ENCODE peak calls at places on chromosomes 11 and 22, in six cellular contexts. One of them, this sample, is unnamed.
A peak's percentile ranks its signal among the peaks of the same experiment; 100 is the strongest.

GRCh38 chr11:117273550-117274289 is 17.4 kb upstream of the BACE1-AS start:
- DNase-seq in IMR-90: peak; percentile 92
- DNase-seq in H9: no peak
- DNase-seq in neuronal stem cell: no peak
- DNase-seq in H1: peak; percentile 17
- DNase-seq in mesenchymal stem cell: peak; percentile 92
- DNase-seq in this sample: no peak

GRCh38 chr22:31969789-31970489 is 25.6 kb downstream of the YWHAH start:
- DNase-seq in neuronal stem cell: peak; percentile 63
- DNase-seq in H9: peak; percentile 93
- DNase-seq in IMR-90: peak; percentile 66
- DNase-seq in mesenchymal stem cell: peak; percentile 59
- DNase-seq in H1: peak; percentile 74
- DNase-seq in this sample: peak; percentile 85

GRCh38 chr11:74141274-74141695 is 29.5 kb downstream of the C2CD3 start:
- DNase-seq in neuronal stem cell: no peak
- DNase-seq in IMR-90: no peak
- DNase-seq in mesenchymal stem cell: no peak
- DNase-seq in H9: no peak
- DNase-seq in H1: no peak
- DNase-seq in this sample: peak; percentile 87

GRCh38 chr11:94128746-94129504 is at the start of gene PANX1:
- DNase-seq in H9: peak; percentile 86
- DNase-seq in H1: no peak
- DNase-seq in neuronal stem cell: peak; percentile 86
- DNase-seq in mesenchymal stem cell: peak; percentile 91
- DNase-seq in IMR-90: peak; percentile 85
- DNase-seq in this sample: peak; percentile 91

GRCh38 chr11:15300282-15300681 is 185.6 kb downstream of the INSC start:
- DNase-seq in H1: no peak
- DNase-seq in IMR-90: no peak
- DNase-seq in neuronal stem cell: no peak
- DNase-seq in mesenchymal stem cell: no peak
- DNase-seq in H9: no peak
- DNase-seq in this sample: no peak

GRCh38 chr22:40009953-40010751 is 15.4 kb downstream of the FAM83F start:
- DNase-seq in mesenchymal stem cell: no peak
- DNase-seq in neuronal stem cell: no peak
- DNase-seq in H9: no peak
- DNase-seq in IMR-90: no peak
- DNase-seq in H1: no peak
- DNase-seq in this sample: no peak

GRCh38 chr22:35205141-35205775 is 52.0 kb upstream of the HMGXB4 start:
- DNase-seq in H9: no peak
- DNase-seq in mesenchymal stem cell: no peak
- DNase-seq in IMR-90: no peak
- DNase-seq in neuronal stem cell: peak; percentile 9
- DNase-seq in H1: no peak
- DNase-seq in this sample: no peak

GRCh38 chr11:102603091-102603490 is 22.0 kb downstream of the MMP20 start:
- DNase-seq in neuronal stem cell: no peak
- DNase-seq in H1: no peak
- DNase-seq in IMR-90: peak; percentile 73
- DNase-seq in H9: no peak
- DNase-seq in mesenchymal stem cell: peak; percentile 82
- DNase-seq in this sample: peak; percentile 84

GRCh38 chr22:24751518-24751917 is 23.0 kb downstream of the PIWIL3 start:
- DNase-seq in H9: no peak
- DNase-seq in neuronal stem cell: no peak
- DNase-seq in mesenchymal stem cell: no peak
- DNase-seq in IMR-90: no peak
- DNase-seq in H1: no peak
- DNase-seq in this sample: no peak

GRCh38 chr22:24753919-24754318 is 20.6 kb downstream of the PIWIL3 start:
- DNase-seq in IMR-90: no peak
- DNase-seq in mesenchymal stem cell: no peak
- DNase-seq in neuronal stem cell: no peak
- DNase-seq in H1: no peak
- DNase-seq in H9: no peak
- DNase-seq in this sample: no peak

GRCh38 chr22:24752091-24752623 is 22.4 kb downstream of the PIWIL3 start:
- DNase-seq in H9: peak; percentile 55
- DNase-seq in H1: no peak
- DNase-seq in neuronal stem cell: no peak
- DNase-seq in IMR-90: no peak
- DNase-seq in mesenchymal stem cell: no peak
- DNase-seq in this sample: no peak
- H3K14ac ChIP-seq in H9: no peak overlapping the region
- H3K14ac ChIP-seq in H1: no peak overlapping the region
- H3K14ac ChIP-seq in neuronal stem cell: no peak overlapping the region
- H3K14ac ChIP-seq in IMR-90: no peak overlapping the region
- H3K14ac ChIP-seq in mesenchymal stem cell: no peak overlapping the region
- H3K14ac ChIP-seq in this sample: no peak overlapping the region

GRCh38 chr11:71305451-71306125 is 53.2 kb upstream of the SHANK2 start:
- DNase-seq in IMR-90: no peak
- DNase-seq in H1: no peak
- DNase-seq in H9: peak; percentile 10
- DNase-seq in mesenchymal stem cell: peak; percentile 6
- DNase-seq in neuronal stem cell: no peak
- DNase-seq in this sample: peak; percentile 34

GRCh38 chr11:71309181-71309580 is 56.8 kb upstream of the SHANK2 start:
- DNase-seq in neuronal stem cell: no peak
- DNase-seq in H9: peak; percentile 12
- DNase-seq in IMR-90: no peak
- DNase-seq in H1: no peak
- DNase-seq in mesenchymal stem cell: no peak
- DNase-seq in this sample: no peak

GRCh38 chr11:71309611-71310010 is 57.2 kb upstream of the SHANK2 start:
- DNase-seq in H9: peak; percentile 12
- DNase-seq in H1: no peak
- DNase-seq in IMR-90: no peak
- DNase-seq in neuronal stem cell: no peak
- DNase-seq in mesenchymal stem cell: no peak
- DNase-seq in this sample: no peak

GRCh38 chr11:71310184-71310583 is 57.8 kb upstream of the SHANK2 start:
- DNase-seq in mesenchymal stem cell: no peak
- DNase-seq in neuronal stem cell: no peak
- DNase-seq in H1: no peak
- DNase-seq in IMR-90: no peak
- DNase-seq in H9: no peak
- DNase-seq in this sample: no peak

GRCh38 chr11:71307811-71308645 is 55.7 kb upstream of the SHANK2 start:
- DNase-seq in neuronal stem cell: no peak
- DNase-seq in H1: no peak
- DNase-seq in IMR-90: no peak
- DNase-seq in mesenchymal stem cell: no peak
- DNase-seq in H9: peak; percentile 19
- DNase-seq in this sample: no peak
- H3K14ac ChIP-seq in neuronal stem cell: no peak overlapping the region
- H3K14ac ChIP-seq in H1: no peak overlapping the region
- H3K14ac ChIP-seq in IMR-90: no peak overlapping the region
- H3K14ac ChIP-seq in mesenchymal stem cell: no peak overlapping the region
- H3K14ac ChIP-seq in H9: no peak overlapping the region
- H3K14ac ChIP-seq in this sample: no peak overlapping the region

GRCh38 chr11:69121021-69121420 is 34.7 kb upstream of the SMIM38 start:
- DNase-seq in H9: no peak
- DNase-seq in mesenchymal stem cell: no peak
- DNase-seq in neuronal stem cell: no peak
- DNase-seq in IMR-90: no peak
- DNase-seq in H1: no peak
- DNase-seq in this sample: no peak

GRCh38 chr11:69122337-69122641 is 33.4 kb upstream of the SMIM38 start:
- DNase-seq in H1: no peak
- DNase-seq in H9: no peak
- DNase-seq in IMR-90: no peak
- DNase-seq in neuronal stem cell: no peak
- DNase-seq in mesenchymal stem cell: no peak
- DNase-seq in this sample: no peak

GRCh38 chr11:69123593-69124545 is 31.9 kb upstream of the SMIM38 start:
- DNase-seq in mesenchymal stem cell: no peak
- DNase-seq in neuronal stem cell: no peak
- DNase-seq in H9: no peak
- DNase-seq in IMR-90: no peak
- DNase-seq in H1: no peak
- DNase-seq in this sample: no peak

GRCh38 chr11:69121621-69122336 is 34.0 kb upstream of the SMIM38 start:
- DNase-seq in neuronal stem cell: no peak
- DNase-seq in IMR-90: no peak
- DNase-seq in H1: no peak
- DNase-seq in H9: no peak
- DNase-seq in mesenchymal stem cell: no peak
- DNase-seq in this sample: no peak

GRCh38 chr11:69122642-69123431 is 32.9 kb upstream of the SMIM38 start:
- DNase-seq in neuronal stem cell: peak; percentile 67
- DNase-seq in mesenchymal stem cell: peak; percentile 59
- DNase-seq in H1: peak; percentile 94
- DNase-seq in IMR-90: peak; percentile 70
- DNase-seq in H9: peak; percentile 96
- DNase-seq in this sample: peak; percentile 56
- H3K14ac ChIP-seq in neuronal stem cell: peak overlapping the region; percentile 94
- H3K14ac ChIP-seq in mesenchymal stem cell: no peak overlapping the region
- H3K14ac ChIP-seq in H1: no peak overlapping the region
- H3K14ac ChIP-seq in IMR-90: peak overlapping the region; percentile 80
- H3K14ac ChIP-seq in H9: no peak overlapping the region
- H3K14ac ChIP-seq in this sample: peak overlapping the region; percentile 80

GRCh38 chr11:75380245-75380644 is 19.1 kb upstream of the RPS3 start:
- DNase-seq in neuronal stem cell: no peak
- DNase-seq in H9: no peak
- DNase-seq in H1: no peak
- DNase-seq in IMR-90: no peak
- DNase-seq in mesenchymal stem cell: no peak
- DNase-seq in this sample: no peak
- H3K14ac ChIP-seq in neuronal stem cell: no peak overlapping the region
- H3K14ac ChIP-seq in H9: no peak overlapping the region
- H3K14ac ChIP-seq in H1: no peak overlapping the region
- H3K14ac ChIP-seq in IMR-90: no peak overlapping the region
- H3K14ac ChIP-seq in mesenchymal stem cell: no peak overlapping the region
- H3K14ac ChIP-seq in this sample: no peak overlapping the region

This sample was measured in trophoblast cell.